ENCODE peak calls at places on chromosome 20, in seven cellular contexts. M is fibroblast of lung, O is bronchial epithelial cell, X is AG04449, K is breast epithelium, S is fibroblast of pulmonary artery, Q is RWPE1. T is an unnamed sample.

GRCh38 chr20:59911041-59911440 is 22.4 kb downstream of the SYCP2 start:
- DNase-seq in X (no peak), K (no peak), Q (no peak), S (no peak), M (no peak), O (no peak), T (no peak)

GRCh38 chr20:38751360-38751976 is 3.2 kb downstream of the ACTR5 start:
- DNase-seq in K (no peak), Q (peak; percentile 80), M (peak; percentile 22), O (peak; percentile 50), X (no peak), S (peak; percentile 67), T (no peak)

GRCh38 chr20:37277253-37277593 is 12.2 kb upstream of the MANBAL start:
- DNase-seq in Q (no peak), K (no peak), O (no peak), M (no peak), X (no peak), S (no peak), T (no peak)

GRCh38 chr20:19026901-19027644 is 185.4 kb upstream of the SLC24A3 start:
- DNase-seq in O (no peak), X (no peak), Q (no peak), M (no peak), K (no peak), S (no peak), T (no peak)

GRCh38 chr20:6055981-6056569 is 2.2 kb upstream of the LRRN4 start:
- DNase-seq in X (no peak), O (no peak), M (no peak), S (no peak), Q (no peak), K (no peak), T (no peak)

GRCh38 chr20:32535316-32535952 is 49.7 kb downstream of the NOL4L start:
- DNase-seq in X (no peak), O (no peak), S (no peak), K (no peak), M (no peak), Q (no peak), T (no peak)

GRCh38 chr20:15658295-15658694 is 915.0 kb downstream of the KIF16B start:
- DNase-seq in M (no peak), O (no peak), X (no peak), K (no peak), Q (no peak), S (no peak), T (no peak)

GRCh38 chr20:47181056-47181862 is 175.2 kb downstream of the ZMYND8 start:
- DNase-seq in M (peak; percentile 78), O (peak; percentile 88), Q (peak; percentile 96), K (no peak), X (no peak), S (peak; percentile 85), T (no peak)

GRCh38 chr20:14561733-14562132 is 224.3 kb upstream of the FLRT3 start:
- DNase-seq in O (no peak), M (peak; percentile 7), K (no peak), X (peak; percentile 40), Q (no peak), S (peak; percentile 33), T (no peak)

GRCh38 chr20:42274977-42275376 is 656.8 kb upstream of the CHD6 start:
- DNase-seq in Q (no peak), S (no peak), O (no peak), K (no peak), M (no peak), X (no peak), T (no peak)

GRCh38 chr20:38125157-38126056 is 39.7 kb downstream of the TGM2 start:
- DNase-seq in S (peak; percentile 86), X (no peak), Q (no peak), M (peak; percentile 73), O (peak; percentile 54), K (no peak), T (no peak)

GRCh38 chr20:24727795-24728194 is 221.3 kb upstream of the CST7 start:
- DNase-seq in M (no peak), X (no peak), O (no peak), S (no peak), Q (no peak), K (no peak), T (no peak)

GRCh38 chr20:58078741-58079522 is 149.5 kb downstream of the ANKRD60 start:
- DNase-seq in O (peak; percentile 41), Q (no peak), K (peak; percentile 13), S (peak; percentile 73), M (peak; percentile 89), X (no peak), T (no peak)

GRCh38 chr20:32559753-32560380 is 25.3 kb downstream of the NOL4L start:
- DNase-seq in O (peak; percentile 28), M (peak; percentile 35), S (no peak), K (peak; percentile 32), X (no peak), Q (no peak), T (no peak)

GRCh38 chr20:43191946-43192847 is 2.5 kb upstream of the PTPRT start:
- DNase-seq in M (no peak), Q (peak; percentile 55), O (no peak), K (peak; percentile 22), X (no peak), S (no peak), T (peak; percentile 45)

GRCh38 chr20:25672659-25673058 is 24.0 kb downstream of the ZNF337 start:
- DNase-seq in S (no peak), X (no peak), K (no peak), Q (no peak), O (no peak), M (no peak), T (no peak)

GRCh38 chr20:16082051-16082550 is 491.1 kb downstream of the KIF16B start:
- DNase-seq in O (no peak), K (no peak), M (no peak), Q (no peak), X (no peak), S (no peak), T (no peak)

GRCh38 chr20:11902264-11902663 is 15.4 kb upstream of the BTBD3 start:
- DNase-seq in Q (no peak), S (peak; percentile 37), K (no peak), M (peak; percentile 85), X (peak; percentile 19), O (peak; percentile 58), T (no peak)

GRCh38 chr20:23361651-23362391 is at the start of gene GZF1:
- DNase-seq in X (peak; percentile 81), O (peak; percentile 89), K (peak; percentile 98), S (peak; percentile 99), Q (peak; percentile 96), M (peak; percentile 97), T (peak; percentile 99)

GRCh38 chr20:56520180-56520579 is 4.4 kb upstream of the FAM209A start:
- DNase-seq in X (no peak), O (no peak), S (no peak), Q (no peak), M (no peak), K (no peak), T (no peak)

GRCh38 chr20:53611449-53611894 is 17.8 kb upstream of the ZNF217 start:
- DNase-seq in S (peak; percentile 97), O (peak; percentile 92), M (peak; percentile 100), X (peak; percentile 98), Q (peak; percentile 94), K (no peak), T (no peak)

GRCh38 chr20:47724910-47725247 is 60.4 kb downstream of the SULF2 start:
- DNase-seq in K (no peak), M (no peak), Q (no peak), X (no peak), O (no peak), S (no peak), T (no peak)

GRCh38 chr20:35735828-35736470 is 6.1 kb downstream of the RBM39 start:
- DNase-seq in O (no peak), Q (no peak), M (no peak), S (no peak), X (no peak), K (no peak), T (no peak)

GRCh38 chr20:36548006-36548315 is 6.6 kb downstream of the MYL9 start:
- DNase-seq in M (no peak), K (no peak), X (no peak), Q (no peak), S (no peak), O (no peak), T (no peak)

GRCh38 chr20:3786126-3786484 is 435 bp downstream of the CENPB start:
- DNase-seq in Q (no peak), O (peak; percentile 28), X (no peak), K (peak; percentile 50), M (peak; percentile 69), S (peak; percentile 70), T (no peak)
- TF ChIP-seq CTCF in Q (no peak), O (peak; percentile 11), X (peak; percentile 1), K (no peak), M (no peak), S (no peak), T (no peak)

DNA sequence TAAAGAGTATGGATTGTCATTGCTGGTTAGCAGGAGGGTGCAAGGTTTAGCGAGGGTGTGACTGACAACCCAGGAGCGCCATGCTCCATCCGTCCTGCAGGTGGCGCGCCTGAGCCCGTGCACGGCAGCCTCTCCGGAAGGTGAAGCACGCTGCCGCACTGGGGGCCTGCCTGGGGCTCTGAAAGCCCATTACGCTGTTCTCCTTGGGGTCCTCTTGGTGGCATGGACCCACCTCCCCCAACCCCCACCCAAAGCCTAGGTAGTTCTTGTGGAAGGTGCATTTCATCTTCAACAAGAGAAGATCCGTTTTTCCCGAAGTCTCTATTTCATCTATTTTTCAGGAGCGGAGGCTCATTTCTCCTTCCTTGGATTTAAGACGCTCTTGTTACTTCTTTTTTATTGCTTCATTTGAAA is 197.4 kb upstream of the KCNG1 start:
- DNase-seq in S (peak; percentile 9), K (no peak), O (no peak), X (no peak), M (no peak), Q (peak; percentile 77), T (peak; percentile 16)
- TF ChIP-seq CTCF in S (peak; percentile 89), K (peak; percentile 43), O (peak; percentile 86), X (peak; percentile 94), M (peak; percentile 61), Q (peak; percentile 96), T (peak; percentile 72)

GRCh38 chr20:17958326-17959256 is 10.0 kb downstream of the SNX5 start:
- DNase-seq in O (no peak), Q (no peak), X (no peak), K (no peak), S (no peak), M (peak; percentile 55), T (no peak)
- TF ChIP-seq CTCF in O (no peak), Q (no peak), X (no peak), K (no peak), S (peak; percentile 20), M (no peak), T (no peak)

GRCh38 chr20:7411075-7411474 is 529.2 kb downstream of the HAO1 start:
- DNase-seq in M (no peak), O (no peak), S (no peak), X (no peak), Q (no peak), K (no peak), T (no peak)

GRCh38 chr20:7420345-7420744 is 519.9 kb downstream of the HAO1 start:
- DNase-seq in K (no peak), M (no peak), X (no peak), S (no peak), Q (no peak), O (no peak), T (no peak)

GRCh38 chr20:7415427-7415826 is 524.8 kb downstream of the HAO1 start:
- DNase-seq in Q (no peak), S (no peak), O (no peak), M (no peak), X (no peak), K (no peak), T (no peak)

DNA sequence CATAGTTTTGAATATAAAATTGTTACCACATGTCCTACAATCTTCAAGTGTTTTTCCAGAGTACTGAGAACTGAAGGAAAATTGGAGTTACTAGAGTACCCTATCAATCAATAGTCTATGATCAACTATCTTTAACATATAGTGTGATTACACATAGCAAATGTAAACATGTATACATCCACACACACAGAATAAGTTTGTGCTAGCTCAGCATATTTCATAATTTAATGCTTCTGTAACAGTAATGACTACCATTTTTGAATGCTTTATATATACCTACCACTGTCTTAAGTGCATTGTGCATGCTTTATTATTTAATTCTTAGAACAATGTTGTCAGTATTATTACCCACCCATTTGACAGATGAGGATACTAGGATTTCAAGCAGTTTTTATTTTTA is 523.9 kb downstream of the HAO1 start:
- DNase-seq in O (no peak), M (no peak), K (no peak), X (no peak), S (no peak), Q (no peak), T (no peak)
- TF ChIP-seq CTCF in O (no peak), M (no peak), K (no peak), X (no peak), S (no peak), Q (no peak), T (no peak)